ENCODE peak calls at places on chromosomes 4 and X, in seven cellular contexts. N is GM23248, O is tibial nerve, X is mesenchymal stem cell, L is ovary, B is Peyer's patch, D is cardiac muscle cell. G is an unnamed sample. For H3K9me3, the result is how much of the 10 kb centered on the place peaks cover.

GRCh38 chr4:3311489-3312171 is 18.8 kb downstream of the RGS12 start:
- DNase-seq in N (no peak), O (no peak), X (no peak), L (no peak), B (peak), D (no peak), G (no peak)

GRCh38 chr4:182242793-182243192 is 409 bp upstream of the TENM3 start:
- DNase-seq in N (no peak), O (no peak), X (peak), L (no peak), B (no peak), D (peak), G (no peak)

GRCh38 chr4:74456849-74457395 is 12.0 kb downstream of the AREG start:
- DNase-seq in N (no peak), O (no peak), X (no peak), L (no peak), B (no peak), D (peak), G (no peak)

GRCh38 chr4:147994491-147995385 is 262.9 kb downstream of the ARHGAP10 start:
- DNase-seq in N (no peak), O (no peak), X (no peak), L (no peak), B (no peak), D (peak), G (no peak)

GRCh38 chr4:89586864-89587263 is 250.1 kb downstream of the SNCA start:
- DNase-seq in N (peak), O (no peak), X (peak), L (no peak), B (no peak), D (peak), G (no peak)

GRCh38 chr4:89489338-89489771 is 181.8 kb upstream of the GPRIN3 start:
- DNase-seq in N (no peak), O (no peak), X (no peak), L (no peak), B (no peak), D (no peak), G (no peak)

GRCh38 chrX:8820910-8821527 is 19.8 kb upstream of the FAM9A start:
- DNase-seq in N (peak), O (no peak), X (peak), L (no peak), B (no peak), D (peak), G (no peak)

GRCh38 chr4:173074501-173074946 is 94.1 kb upstream of the GALNT7 start:
- DNase-seq in N (peak), O (no peak), X (peak), L (no peak), B (no peak), D (peak), G (no peak)

GRCh38 chrX:48617542-48618340 is 20.4 kb downstream of the WDR13 start:
- DNase-seq in N (peak), O (no peak), X (no peak), L (no peak), B (peak), D (peak), G (no peak)

GRCh38 chr4:184575306-184575705 is 73.9 kb downstream of the CASP3 start:
- DNase-seq in N (no peak), O (no peak), X (no peak), L (no peak), B (no peak), D (no peak), G (no peak)

GRCh38 chr4:23629421-23629820 is 260.4 kb downstream of the PPARGC1A start:
- DNase-seq in N (no peak), O (no peak), X (no peak), L (no peak), B (no peak), D (no peak), G (no peak)

GRCh38 chrX:17412692-17413091 is 37.7 kb downstream of the NHS start:
- DNase-seq in N (peak), O (no peak), X (peak), L (no peak), B (no peak), D (peak), G (no peak)

GRCh38 chrX:115560978-115561604 is at the start of gene PLS3:
- DNase-seq in N (peak), O (peak), X (peak), L (peak), B (peak), D (peak), G (peak)

GRCh38 chr4:127335732-127336131 is 297.0 kb upstream of the INTU start:
- DNase-seq in N (no peak), O (no peak), X (no peak), L (no peak), B (no peak), D (no peak), G (no peak)

GRCh38 chr4:39616651-39617050 is 22.0 kb downstream of the SMIM14 start:
- DNase-seq in N (peak), O (no peak), X (no peak), L (no peak), B (no peak), D (peak), G (no peak)

GRCh38 chrX:4622768-4623167 is 909.3 kb upstream of the PRKX start:
- DNase-seq in N (no peak), O (no peak), X (no peak), L (no peak), B (no peak), D (no peak), G (no peak)

GRCh38 chr4:142036795-142037583 is 400.6 kb downstream of the IL15 start:
- DNase-seq in N (peak), O (no peak), X (no peak), L (no peak), B (no peak), D (no peak), G (no peak)

GRCh38 chr4:85741921-85742591 is 267.1 kb downstream of the ARHGAP24 start:
- DNase-seq in N (no peak), O (no peak), X (no peak), L (peak), B (peak), D (no peak), G (peak)

DNA sequence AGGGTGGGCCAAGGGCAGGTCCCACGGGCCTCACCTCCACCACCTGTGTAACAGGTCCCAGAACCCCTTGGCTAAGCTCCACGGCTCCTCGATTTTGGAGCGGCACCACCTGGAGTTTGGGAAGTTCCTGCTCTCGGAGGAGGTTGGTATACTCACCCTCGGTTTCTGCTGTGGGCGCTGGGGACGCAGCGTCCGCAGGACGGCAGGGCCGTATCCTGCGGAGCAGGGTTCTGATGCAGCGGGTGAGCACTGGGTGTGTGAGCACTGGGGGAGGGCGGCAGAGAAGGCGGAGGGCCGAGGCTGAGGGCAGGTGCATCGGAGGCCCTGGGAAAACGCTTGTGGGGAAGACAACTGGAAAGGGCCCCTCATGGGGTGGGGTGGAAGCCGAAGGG is 11.0 kb downstream of the ATP5ME start:
- DNase-seq in N (no peak), O (no peak), X (no peak), L (peak), B (no peak), D (no peak), G (no peak)
- H3K9me3 ChIP-seq in N (under half), O (under half), X (under half), L (under half), B (under half), D (under half), G (under half)

GRCh38 chr4:119027815-119028214 is 107.8 kb upstream of the MYOZ2 start:
- DNase-seq in N (no peak), O (no peak), X (no peak), L (no peak), B (no peak), D (no peak), G (no peak)

GRCh38 chr4:119031218-119031617 is 104.4 kb upstream of the MYOZ2 start:
- DNase-seq in N (no peak), O (no peak), X (no peak), L (no peak), B (no peak), D (no peak), G (no peak)

GRCh38 chr4:119030536-119030890 is 105.1 kb upstream of the MYOZ2 start:
- DNase-seq in N (no peak), O (no peak), X (no peak), L (no peak), B (no peak), D (no peak), G (no peak)

GRCh38 chr4:119028296-119028695 is 107.3 kb upstream of the MYOZ2 start:
- DNase-seq in N (peak), O (no peak), X (no peak), L (no peak), B (no peak), D (no peak), G (no peak)

DNA sequence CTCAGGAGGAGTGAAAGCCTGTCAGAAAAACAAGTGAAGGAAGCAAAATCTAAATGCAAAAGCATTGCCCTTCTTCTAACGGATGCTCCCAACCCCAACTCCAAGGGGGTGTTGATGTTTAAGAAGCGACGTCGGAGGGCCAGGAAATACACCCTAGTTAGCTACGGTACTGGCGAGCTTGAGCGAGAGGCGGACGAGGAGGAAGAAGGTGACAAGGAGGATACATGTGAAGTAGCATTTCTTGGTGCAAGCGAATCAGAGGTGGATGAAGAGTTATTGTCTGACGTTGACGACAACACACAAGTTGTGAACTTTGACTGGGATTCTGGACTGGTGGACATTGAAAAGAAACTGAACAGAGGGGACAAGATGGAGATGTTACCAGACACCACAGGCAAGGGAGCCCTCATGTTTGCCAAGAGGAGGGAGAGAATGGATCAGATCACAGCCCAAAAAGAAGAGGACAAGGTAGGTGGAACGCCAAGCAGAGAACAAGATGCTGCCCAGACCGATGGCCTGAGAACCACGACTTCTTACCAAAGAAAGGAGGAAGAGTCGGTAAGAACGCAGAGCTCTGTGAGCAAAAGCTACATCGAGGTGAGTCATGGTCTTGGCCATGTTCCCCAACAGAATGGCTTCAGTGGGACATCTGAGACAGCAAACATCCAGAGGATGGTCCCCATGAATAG is 105.6 kb upstream of the MYOZ2 start:
- DNase-seq in N (no peak), O (no peak), X (no peak), L (no peak), B (no peak), D (no peak), G (no peak)
- H3K4me3 ChIP-seq in N (no peak), O (no peak), X (no peak), L (peak), B (peak), D (no peak), G (no peak)

DNA sequence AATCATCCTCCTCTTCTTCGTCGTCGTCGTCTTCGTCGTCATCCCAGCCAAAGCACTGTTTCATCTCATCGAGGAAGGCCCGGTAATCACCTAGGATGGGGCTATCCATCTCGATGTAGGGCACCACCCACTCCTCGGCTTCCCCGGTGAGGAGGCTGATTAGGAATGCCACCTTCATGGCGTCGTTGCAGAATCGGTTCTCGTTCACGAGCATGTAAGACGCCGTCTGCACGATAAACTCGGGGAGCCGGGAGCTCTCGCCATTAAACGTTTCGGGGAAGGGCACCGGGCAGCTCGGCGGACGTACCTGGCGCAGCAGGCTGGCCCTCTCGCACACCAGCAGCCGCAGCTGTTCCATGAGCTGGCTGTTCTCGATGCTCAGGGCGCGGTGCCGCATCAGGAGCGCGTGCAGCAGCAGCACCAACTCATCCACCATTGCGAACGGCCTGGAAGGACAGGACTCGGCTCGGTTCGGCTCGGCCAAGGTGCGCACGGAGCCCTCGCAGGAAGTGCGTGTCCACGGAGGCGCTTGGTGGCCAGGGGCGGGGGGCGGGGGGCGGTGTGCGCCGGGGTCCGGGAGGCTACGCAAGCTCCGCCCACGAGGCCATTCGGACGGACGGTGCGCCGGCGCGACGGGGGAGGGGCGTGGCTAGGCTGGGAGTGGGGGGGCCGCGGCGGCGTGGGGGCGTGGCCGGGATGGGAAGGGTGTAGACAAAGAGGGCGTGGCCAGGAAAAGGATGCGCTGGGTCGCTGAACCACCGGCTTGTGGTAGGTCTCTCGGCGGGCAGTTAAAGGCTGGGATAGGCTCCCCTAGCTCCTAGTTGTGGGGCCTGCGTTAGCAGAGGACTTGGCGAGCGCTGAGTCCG is at the start of gene LDOC1:
- DNase-seq in N (peak), O (peak), X (peak), L (peak), B (peak), D (peak), G (peak)
- H3K27ac ChIP-seq in N (no peak), O (peak), X (peak), L (no peak), B (no peak), D (no peak), G (no peak)

DNA sequence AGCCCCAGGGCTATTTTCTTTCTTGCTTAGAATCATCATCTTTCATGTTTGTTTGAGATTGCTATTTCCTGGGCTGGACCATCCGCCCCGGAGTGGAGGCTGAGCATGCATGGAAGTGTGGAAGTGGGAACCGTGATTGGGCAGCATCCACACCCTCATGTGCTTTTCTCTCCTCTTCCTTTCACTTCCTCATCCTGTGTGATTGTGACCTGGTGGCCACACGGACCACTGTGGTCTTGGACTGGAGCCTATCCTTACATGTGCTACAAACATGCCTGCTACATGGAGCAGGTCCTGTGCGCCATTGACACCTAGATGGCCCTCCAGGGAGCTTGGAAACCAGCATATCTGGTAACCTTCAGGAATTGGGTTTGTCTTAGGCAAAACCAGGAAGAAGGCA is 175.9 kb upstream of the LCORL start:
- DNase-seq in N (no peak), O (no peak), X (no peak), L (no peak), B (no peak), D (no peak), G (no peak)
- H3K9me3 ChIP-seq in N (under half), O (under half), X (under half), L (under half), B (under half), D (under half), G (under half)